ENCODE peak calls at places on chromosomes 16 and 17, in seven cellular contexts. D is iPS-NIHi11; L is KBM-7; C is activated naive CD8-positive, alpha-beta T cell treated with anti-CD3 and anti-CD28 coated beads for 36 hours; A is GM23248; T is LoVo; X is NCI-H1694. R is an unnamed sample.

GRCh38 chr16:74291577-74292208 is 4.9 kb upstream of the PSMD7 start:
- DNase-seq in D (no peak), L (no peak), C (no peak), A (no peak), T (no peak), X (no peak), R (no peak)

GRCh38 chr17:35345926-35346771 is 27.3 kb downstream of the SLFN11 start:
- DNase-seq in D (peak), L (peak), C (peak), A (peak), T (no peak), X (no peak), R (peak)

GRCh38 chr16:88833086-88833485 is 21.4 kb upstream of the APRT start:
- DNase-seq in D (no peak), L (no peak), C (no peak), A (no peak), T (no peak), X (no peak), R (no peak)

GRCh38 chr17:62713096-62713870 is 85.8 kb downstream of the MRC2 start:
- DNase-seq in D (no peak), L (no peak), C (no peak), A (no peak), T (no peak), X (no peak), R (peak)

GRCh38 chr17:79174193-79174765 is 99.7 kb downstream of the ENGASE start:
- DNase-seq in D (no peak), L (no peak), C (no peak), A (no peak), T (no peak), X (no peak), R (no peak)

GRCh38 chr17:50464121-50464520 is 4.6 kb downstream of the CHAD start:
- DNase-seq in D (no peak), L (no peak), C (no peak), A (no peak), T (no peak), X (no peak), R (no peak)

GRCh38 chr16:86579268-86580062 is 1.1 kb downstream of the FOXL1 start:
- DNase-seq in D (peak), L (no peak), C (no peak), A (peak), T (no peak), X (no peak), R (peak)

GRCh38 chr17:40532520-40533253 is 31.3 kb upstream of the TNS4 start:
- DNase-seq in D (no peak), L (no peak), C (no peak), A (no peak), T (no peak), X (no peak), R (peak)

GRCh38 chr16:55488306-55488705 is 9.3 kb downstream of the MMP2 start:
- DNase-seq in D (no peak), L (no peak), C (no peak), A (peak), T (no peak), X (no peak), R (no peak)

GRCh38 chr17:74389937-74390679 is 22.8 kb downstream of the GPR142 start:
- DNase-seq in D (no peak), L (no peak), C (no peak), A (no peak), T (no peak), X (no peak), R (no peak)

GRCh38 chr16:70437582-70438324 is 1.1 kb downstream of the ST3GAL2 start:
- DNase-seq in D (no peak), L (no peak), C (no peak), A (peak), T (no peak), X (no peak), R (peak)

GRCh38 chr16:70512456-70512855 is 10.9 kb downstream of the COG4 start:
- DNase-seq in D (no peak), L (no peak), C (no peak), A (peak), T (no peak), X (no peak), R (no peak)

GRCh38 chr16:89785523-89786155 is 30.8 kb downstream of the FANCA start:
- DNase-seq in D (no peak), L (no peak), C (no peak), A (no peak), T (no peak), X (no peak), R (no peak)

GRCh38 chr17:77322534-77323412 is 182.0 kb downstream of the SEC14L1 start:
- DNase-seq in D (peak), L (peak), C (no peak), A (peak), T (peak), X (no peak), R (no peak)

GRCh38 chr17:43702636-43703035 is 40.9 kb upstream of the MEOX1 start:
- DNase-seq in D (peak), L (peak), C (peak), A (peak), T (no peak), X (no peak), R (no peak)

GRCh38 chr17:50440172-50440837 is 14.3 kb downstream of the ACSF2 start:
- DNase-seq in D (no peak), L (no peak), C (no peak), A (no peak), T (no peak), X (no peak), R (no peak)

GRCh38 chr17:44004761-44005526 is 522 bp downstream of the NAGS start:
- DNase-seq in D (no peak), L (no peak), C (peak), A (peak), T (no peak), X (no peak), R (peak)

GRCh38 chr16:1262210-1262845 is 6.5 kb downstream of the TPSD1 start:
- DNase-seq in D (no peak), L (no peak), C (no peak), A (no peak), T (no peak), X (no peak), R (no peak)

GRCh38 chr16:47204736-47205499 is 61.2 kb upstream of the NETO2 start:
- DNase-seq in D (no peak), L (no peak), C (no peak), A (no peak), T (no peak), X (no peak), R (no peak)

GRCh38 chr16:70644763-70645597 is 1.4 kb upstream of the IL34 start:
- DNase-seq in D (no peak), L (no peak), C (no peak), A (no peak), T (no peak), X (no peak), R (no peak)

GRCh38 chr16:22217890-22218730 is 12.0 kb downstream of the EEF2K start:
- DNase-seq in D (peak), L (no peak), C (peak), A (no peak), T (no peak), X (no peak), R (no peak)

GRCh38 chr16:85570213-85570734 is 42.8 kb upstream of the GSE1 start:
- DNase-seq in D (no peak), L (no peak), C (peak), A (no peak), T (no peak), X (no peak), R (peak)

GRCh38 chr17:82931696-82932060 is 91.9 kb upstream of the ZNF750 start:
- DNase-seq in D (no peak), L (no peak), C (no peak), A (peak), T (no peak), X (no peak), R (peak)

GRCh38 chr16:54324716-54325115 is 38.1 kb upstream of the IRX3 start:
- DNase-seq in D (no peak), L (no peak), C (no peak), A (no peak), T (no peak), X (no peak), R (no peak)